ENCODE peak calls at places on chromosomes 13 and 19, in four cellular contexts. A, P, L and C are unnamed samples.

GRCh38 chr19:44753932-44754742 is 5.6 kb downstream of the BCL3 start:
- DNase-seq in L (peak; percentile 67), P (peak; percentile 99), A (no peak), C (no peak)

GRCh38 chr13:90906554-90906953 is 440.9 kb upstream of the MIR17HG start:
- DNase-seq in A (no peak), L (no peak), P (no peak), C (no peak)

GRCh38 chr13:44920013-44920412 is 69.3 kb downstream of the NUFIP1 start:
- DNase-seq in L (no peak), A (no peak), P (no peak), C (no peak)

GRCh38 chr13:36822786-36823185 is 3.8 kb downstream of the RFXAP start:
- DNase-seq in L (no peak), A (no peak), P (no peak), C (no peak)

GRCh38 chr19:37989855-37990254 is 82.8 kb downstream of the SIPA1L3 start:
- DNase-seq in A (no peak), L (no peak), P (no peak), C (no peak)

GRCh38 chr13:57632276-57633140 is 964 bp downstream of the PCDH17 start:
- DNase-seq in P (no peak), A (no peak), L (no peak), C (peak; percentile 79)

GRCh38 chr13:50594276-50594970 is 249.1 kb downstream of the DLEU7 start:
- DNase-seq in P (no peak), L (no peak), A (no peak), C (no peak)

GRCh38 chr19:55605637-55606470 is at the start of gene ZNF865:
- DNase-seq in L (peak; percentile 81), A (peak; percentile 66), P (peak; percentile 87), C (no peak)

GRCh38 chr19:10104130-10104513 is 1.6 kb upstream of the ANGPTL6 start:
- DNase-seq in P (no peak), A (no peak), L (no peak), C (no peak)